ENCODE peak calls at places on chromosomes 6 and 20, in four cellular contexts. C is uterus; P is T-helper 17 cell; R is CD4-positive, alpha-beta T cell. B is an unnamed sample. For H3K9me3, the result is how much of the 10 kb centered on the place peaks cover.

GRCh38 chr6:31634131-31634530 is 13.6 kb downstream of the PRRC2A start:
- DNase-seq in C (no peak), P (no peak), R (no peak), B (no peak)

GRCh38 chr6:153957409-153957808 is 81.6 kb upstream of the OPRM1 start:
- DNase-seq in C (no peak), P (no peak), R (no peak), B (no peak)

GRCh38 chr6:32118782-32119628 is 9.0 kb downstream of the ATF6B start:
- DNase-seq in C (peak), P (peak), R (peak), B (peak)

GRCh38 chr6:34182751-34183531 is 37.1 kb upstream of the GRM4 start:
- DNase-seq in C (no peak), P (peak), R (peak), B (no peak)

GRCh38 chr20:54431545-54431944 is 43.8 kb upstream of the DOK5 start:
- DNase-seq in C (no peak), P (no peak), R (no peak), B (no peak)

GRCh38 chr20:45300961-45301360 is 5.7 kb upstream of the RBPJL start:
- DNase-seq in C (no peak), P (no peak), R (no peak), B (no peak)

GRCh38 chr6:25156123-25156522 is 123.1 kb upstream of the CARMIL1 start:
- DNase-seq in C (no peak), P (no peak), R (no peak), B (no peak)

GRCh38 chr6:30882764-30883475 is 1.4 kb upstream of the DDR1 start:
- DNase-seq in C (peak), P (no peak), R (no peak), B (no peak)

GRCh38 chr6:76792394-76792793 is 670.9 kb downstream of the HTR1B start:
- DNase-seq in C (no peak), P (no peak), R (no peak), B (no peak)

GRCh38 chr20:9689041-9689440 is 149.8 kb downstream of the PAK5 start:
- DNase-seq in C (no peak), P (no peak), R (no peak), B (no peak)

DNA sequence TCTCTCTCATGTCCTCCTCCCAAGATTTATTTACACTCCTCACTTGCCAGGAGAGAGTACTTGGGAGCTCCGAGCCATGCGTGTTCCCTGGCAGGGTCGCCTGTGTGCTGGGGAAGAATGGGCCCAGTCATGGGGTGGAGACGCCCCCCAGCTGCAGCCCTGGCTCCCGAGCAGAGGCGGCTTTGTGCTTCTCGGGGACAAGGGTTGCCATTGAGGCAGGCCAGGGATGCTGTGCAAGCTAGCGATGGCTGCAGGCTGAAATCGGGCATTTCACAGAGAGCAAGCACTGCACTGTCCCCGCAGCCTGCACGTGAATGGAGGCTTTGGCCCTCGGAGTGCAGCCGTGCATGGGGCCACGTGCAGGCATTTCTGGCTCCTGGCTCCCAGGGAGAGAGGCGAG is 23.8 kb downstream of the PHACTR3 start:
- DNase-seq in C (no peak), P (no peak), R (no peak), B (no peak)
- H3K9me3 ChIP-seq in C (under half), P (under half), R (under half), B (under half)

GRCh38 chr6:23672737-23673136 is 453.3 kb upstream of the NRSN1 start:
- DNase-seq in C (no peak), P (no peak), R (no peak), B (no peak)
- H3K9me3 ChIP-seq in C (under half), P (under half), R (under half), B (half or more)

GRCh38 chr6:167470101-167470835 is 145.4 kb downstream of the TTLL2 start:
- DNase-seq in C (no peak), P (no peak), R (no peak), B (no peak)
- H3K9me3 ChIP-seq in C (under half), P (under half), R (under half), B (under half)

GRCh38 chr6:169917153-169917552 is 165.7 kb downstream of the ERMARD start:
- DNase-seq in C (no peak), P (no peak), R (no peak), B (no peak)

GRCh38 chr6:169915769-169916550 is 164.5 kb downstream of the ERMARD start:
- DNase-seq in C (no peak), P (no peak), R (no peak), B (no peak)

GRCh38 chr6:169918954-169919549 is 167.6 kb downstream of the ERMARD start:
- DNase-seq in C (no peak), P (no peak), R (no peak), B (no peak)

GRCh38 chr6:169920359-169921020 is 169.1 kb downstream of the ERMARD start:
- DNase-seq in C (no peak), P (no peak), R (no peak), B (no peak)

DNA sequence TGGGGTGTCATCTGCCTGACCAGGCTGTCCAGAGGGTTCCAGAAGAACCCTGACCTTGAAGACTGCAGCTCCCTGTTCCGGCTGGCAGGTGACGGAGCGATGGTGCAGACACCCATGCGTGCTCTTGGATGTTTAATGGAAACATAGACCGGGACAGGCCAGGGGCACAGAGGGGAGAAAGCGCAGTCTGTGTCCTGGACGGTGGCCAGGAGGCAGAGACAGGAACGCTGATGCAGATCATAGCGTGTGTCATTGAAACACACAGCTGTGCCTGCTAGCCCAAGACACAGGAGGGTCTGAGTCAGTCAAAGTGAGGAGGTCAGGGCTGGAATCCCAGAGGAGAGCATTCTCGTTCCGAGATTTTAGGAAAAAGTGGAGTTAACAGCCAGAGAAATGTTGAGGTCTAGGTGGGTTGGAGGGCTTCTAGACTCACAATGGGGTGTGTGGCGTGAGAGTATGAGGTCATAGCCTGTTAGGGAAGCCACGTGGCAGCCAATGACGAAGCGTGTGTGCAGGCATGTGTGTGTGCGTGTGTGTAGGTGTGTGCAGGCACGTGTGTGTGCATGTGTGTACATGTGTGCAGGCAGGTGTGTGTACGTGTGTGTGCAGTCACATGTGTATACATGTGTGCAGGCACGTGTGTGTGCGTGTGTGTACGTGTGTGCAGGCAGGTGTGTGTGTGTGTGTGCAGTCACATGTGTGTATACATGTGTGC is 167.0 kb downstream of the ERMARD start:
- DNase-seq in C (no peak), P (no peak), R (no peak), B (no peak)
- H3K9me3 ChIP-seq in C (under half), P (under half), R (under half), B (under half)

GRCh38 chr6:58290177-58290576 is 972.7 kb downstream of the PRIM2 start:
- DNase-seq in C (no peak), P (no peak), R (no peak), B (no peak)
- H3K9me3 ChIP-seq in C (under half), P (under half), R (under half), B (under half)

GRCh38 chr6:303948-304558 is 11.8 kb downstream of the DUSP22 start:
- DNase-seq in C (no peak), P (no peak), R (no peak), B (no peak)
- H3K9me3 ChIP-seq in C (under half), P (under half), R (under half), B (under half)

DNA sequence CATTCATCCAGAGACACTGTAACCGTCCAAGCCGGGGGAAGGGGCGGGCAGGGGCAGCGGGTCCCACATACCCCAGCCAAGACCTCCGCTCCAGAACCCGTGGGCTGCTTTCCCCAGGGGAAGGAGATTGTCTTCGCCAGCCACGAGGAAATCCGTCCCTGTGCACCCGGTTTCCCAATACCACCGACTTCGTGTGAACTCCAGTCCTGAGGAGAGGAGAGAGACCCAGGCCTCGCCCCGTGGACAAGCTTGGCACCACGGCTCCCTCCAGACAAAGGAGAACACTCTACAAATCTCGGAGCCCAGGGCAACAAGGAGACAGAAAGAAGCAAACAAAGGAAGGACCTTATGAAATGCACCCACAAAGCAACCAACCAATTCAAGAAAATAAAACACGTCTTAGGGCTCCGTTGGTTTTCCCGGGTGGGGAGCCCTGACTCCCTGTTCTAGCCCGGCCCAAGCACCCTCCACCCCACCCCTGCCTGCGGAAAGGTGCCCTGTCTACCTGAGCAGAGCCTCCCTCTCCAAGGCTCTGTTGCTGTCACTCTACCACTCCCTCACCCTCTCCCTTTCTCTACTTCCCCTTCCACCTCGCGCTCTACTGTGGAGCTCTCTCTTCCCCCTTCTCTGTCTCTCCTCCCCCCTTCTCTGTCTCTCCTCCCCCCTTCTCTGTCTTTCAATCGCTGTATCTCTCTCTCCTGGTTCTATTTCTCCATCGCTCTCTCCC is 1382.8 kb upstream of the DEFB115 start:
- DNase-seq in C (no peak), P (no peak), R (no peak), B (no peak)
- H3K9me3 ChIP-seq in C (under half), P (under half), R (under half), B (under half)